ENCODE peak calls at places on chromosomes 13 and 19, in six cellular contexts. S, D, R, K, U and E are unnamed samples.

GRCh38 chr13:54989418-54989817 is 1960.8 kb downstream of the OLFM4 start:
- DNase-seq in S (no peak), D (no peak), R (no peak), K (no peak), U (no peak), E (no peak)

GRCh38 chr13:65966991-65967451 is 1263.1 kb downstream of the PCDH9 start:
- DNase-seq in S (no peak), D (peak; percentile 53), R (no peak), K (no peak), U (no peak), E (no peak)

GRCh38 chr13:20389696-20390525 is 135.7 kb downstream of the CRYL1 start:
- DNase-seq in S (no peak), D (no peak), R (no peak), K (no peak), U (no peak), E (no peak)

GRCh38 chr13:26921918-26922317 is 161.3 kb upstream of the GPR12 start:
- DNase-seq in S (no peak), D (no peak), R (no peak), K (no peak), U (no peak), E (no peak)

GRCh38 chr19:49301165-49301865 is 23.7 kb downstream of the SLC6A16 start:
- DNase-seq in S (peak; percentile 40), D (peak; percentile 84), R (peak; percentile 78), K (peak; percentile 58), U (peak; percentile 86), E (peak; percentile 93)

GRCh38 chr13:52703482-52703881 is 36.1 kb downstream of the CNMD start:
- DNase-seq in S (no peak), D (no peak), R (no peak), K (no peak), U (no peak), E (no peak)

GRCh38 chr13:78032132-78032531 is 113.5 kb upstream of the EDNRB start:
- DNase-seq in S (no peak), D (no peak), R (no peak), K (no peak), U (no peak), E (no peak)

GRCh38 chr13:49315036-49315565 is 67.4 kb downstream of the CDADC1 start:
- DNase-seq in S (no peak), D (no peak), R (no peak), K (no peak), U (no peak), E (no peak)

GRCh38 chr13:61151062-61151461 is 264.6 kb downstream of the PCDH20 start:
- DNase-seq in S (no peak), D (peak; percentile 55), R (no peak), K (no peak), U (no peak), E (no peak)

GRCh38 chr19:47725759-47726401 is 12.7 kb downstream of the EHD2 start:
- DNase-seq in S (no peak), D (no peak), R (no peak), K (no peak), U (peak; percentile 6), E (no peak)

GRCh38 chr13:21326155-21327030 is 132.7 kb downstream of the ZDHHC20 start:
- DNase-seq in S (no peak), D (peak; percentile 88), R (no peak), K (no peak), U (no peak), E (peak; percentile 47)

GRCh38 chr13:38602261-38602660 is 84.6 kb upstream of the FREM2 start:
- DNase-seq in S (no peak), D (no peak), R (no peak), K (no peak), U (no peak), E (no peak)

GRCh38 chr13:25575562-25575961 is 203.8 kb downstream of the ATP8A2 start:
- DNase-seq in S (no peak), D (no peak), R (no peak), K (no peak), U (no peak), E (no peak)

GRCh38 chr13:49649244-49649962 is 21.1 kb downstream of the ARL11 start:
- DNase-seq in S (no peak), D (peak; percentile 35), R (no peak), K (no peak), U (no peak), E (no peak)

GRCh38 chr19:50493171-50493570 is 16.5 kb upstream of the GARIN5A start:
- DNase-seq in S (no peak), D (no peak), R (no peak), K (no peak), U (no peak), E (no peak)

GRCh38 chr19:15374105-15374651 is 5.4 kb downstream of the AKAP8 start:
- DNase-seq in S (no peak), D (no peak), R (no peak), K (no peak), U (no peak), E (peak; percentile 43)

GRCh38 chr13:100738176-100738855 is 63.7 kb upstream of the TMTC4 start:
- DNase-seq in S (no peak), D (no peak), R (no peak), K (no peak), U (no peak), E (no peak)

GRCh38 chr13:51435002-51435578 is 17.7 kb downstream of the INTS6 start:
- DNase-seq in S (no peak), D (no peak), R (no peak), K (no peak), U (no peak), E (no peak)

GRCh38 chr19:34274827-34275625 is 20.7 kb downstream of the GARRE1 start:
- DNase-seq in S (no peak), D (no peak), R (no peak), K (no peak), U (no peak), E (no peak)

GRCh38 chr13:101703838-101704237 is 251.4 kb downstream of the ITGBL1 start:
- DNase-seq in S (no peak), D (no peak), R (no peak), K (no peak), U (no peak), E (no peak)

GRCh38 chr13:30798776-30799625 is 63.7 kb downstream of the ALOX5AP start:
- DNase-seq in S (no peak), D (peak; percentile 50), R (no peak), K (no peak), U (no peak), E (no peak)

DNA sequence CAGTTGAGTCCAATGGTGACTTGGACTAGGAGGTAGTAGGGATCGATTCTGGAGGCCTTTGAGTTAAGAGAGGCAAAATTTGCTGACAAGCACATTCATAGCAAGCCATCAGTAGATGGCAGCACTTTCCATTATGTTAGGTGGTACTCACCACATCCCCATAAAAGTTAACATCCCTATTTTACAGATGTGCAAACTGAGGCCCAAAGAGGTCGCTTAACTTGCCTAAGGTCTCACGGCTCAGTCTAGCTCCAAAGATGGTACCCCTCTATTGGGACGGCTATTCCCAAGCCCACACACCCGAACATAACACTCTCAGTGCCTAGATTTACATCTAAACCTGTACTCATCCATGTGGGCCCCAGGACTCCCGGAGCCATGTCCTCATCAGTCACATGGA is 21.5 kb upstream of the FOSB start:
- DNase-seq in S (no peak), D (peak; percentile 49), R (no peak), K (no peak), U (peak; percentile 58), E (no peak)
- TF ChIP-seq CTCF in S (peak; percentile 11), D (peak; percentile 43), R (peak; percentile 35), K (peak; percentile 24), U (peak; percentile 66), E (no peak)

DNA sequence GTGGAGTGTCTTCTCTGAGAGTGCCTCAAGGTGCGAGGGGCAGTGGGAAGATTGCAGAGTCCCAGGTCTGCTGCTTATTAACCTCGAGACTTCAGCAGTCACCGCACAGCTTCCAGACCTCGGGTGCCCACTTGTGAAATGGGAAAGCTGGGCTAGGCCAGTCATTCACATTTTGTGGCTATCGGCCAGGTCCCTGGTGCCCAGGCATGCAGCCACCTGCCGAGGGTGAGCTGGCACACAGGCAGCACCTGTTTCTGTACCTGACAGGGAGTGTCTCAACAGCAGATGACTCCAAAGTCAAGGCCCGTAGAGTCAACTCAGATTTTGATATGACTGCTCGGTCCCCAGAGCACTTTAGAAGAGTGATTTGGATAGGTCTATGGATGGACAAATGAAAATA is 21.9 kb downstream of the UQCRFS1 start:
- DNase-seq in S (no peak), D (no peak), R (no peak), K (no peak), U (no peak), E (no peak)
- TF ChIP-seq CTCF in S (no peak), D (no peak), R (no peak), K (no peak), U (no peak), E (no peak)

GRCh38 chr13:76019421-76020044 is 383.4 kb downstream of the LMO7 start:
- DNase-seq in S (no peak), D (peak; percentile 79), R (no peak), K (peak; percentile 21), U (no peak), E (peak; percentile 76)
- TF ChIP-seq CTCF in S (peak; percentile 49), D (peak; percentile 68), R (peak; percentile 64), K (peak; percentile 57), U (peak; percentile 40), E (no peak)

GRCh38 chr19:35498220-35498619 is 8.0 kb upstream of the KRTDAP start:
- DNase-seq in S (no peak), D (no peak), R (no peak), K (no peak), U (no peak), E (no peak)

GRCh38 chr19:35501684-35502083 is 11.4 kb upstream of the KRTDAP start:
- DNase-seq in S (no peak), D (no peak), R (no peak), K (no peak), U (no peak), E (no peak)

GRCh38 chr19:35502751-35503150 is 10.7 kb downstream of the DMKN start:
- DNase-seq in S (no peak), D (no peak), R (no peak), K (no peak), U (no peak), E (no peak)

GRCh38 chr19:35498984-35499383 is 8.7 kb upstream of the KRTDAP start:
- DNase-seq in S (no peak), D (no peak), R (no peak), K (no peak), U (no peak), E (no peak)

GRCh38 chr19:35500611-35501010 is 10.3 kb upstream of the KRTDAP start:
- DNase-seq in S (no peak), D (no peak), R (no peak), K (no peak), U (no peak), E (no peak)
- TF ChIP-seq CTCF in S (no peak), D (no peak), R (no peak), K (no peak), U (no peak), E (no peak)

GRCh38 chr19:12773571-12773970 is 1.8 kb downstream of the HOOK2 start:
- DNase-seq in S (no peak), D (no peak), R (no peak), K (no peak), U (no peak), E (no peak)
- TF ChIP-seq CTCF in S (peak; percentile 7), D (peak; percentile 22), R (no peak), K (no peak), U (peak; percentile 29), E (no peak)

GRCh38 chr13:110570886-110571285 is 9.4 kb upstream of the RAB20 start:
- DNase-seq in S (no peak), D (no peak), R (no peak), K (no peak), U (no peak), E (no peak)
- TF ChIP-seq CTCF in S (no peak), D (no peak), R (no peak), K (no peak), U (no peak), E (no peak)

GRCh38 chr19:54179921-54180452 is 7.0 kb upstream of the TMC4 start:
- DNase-seq in S (no peak), D (peak; percentile 95), R (peak; percentile 79), K (peak; percentile 59), U (no peak), E (peak; percentile 85)
- TF ChIP-seq CTCF in S (no peak), D (peak; percentile 72), R (peak; percentile 75), K (peak; percentile 61), U (no peak), E (peak; percentile 40)